ENCODE peak calls at places on chromosomes 4 and X, in seven cellular contexts. X is WTC11, V is HepG2, G is A549, Y is SK-N-SH, E is H1, J is GM12878. W is an unnamed sample.

GRCh38 chr4:150115851-150116250 is 37.6 kb downstream of the DCLK2 start:
- DNase-seq in J (no peak), E (no peak), G (no peak), V (no peak), X (no peak), Y (no peak), W (no peak)

GRCh38 chrX:153909024-153909979 is 4.8 kb downstream of the AVPR2 start:
- DNase-seq in E (no peak), Y (peak), V (peak), X (peak), J (no peak), G (no peak), W (peak)

GRCh38 chr4:93731448-93731847 is 97.1 kb upstream of the ATOH1 start:
- DNase-seq in J (no peak), V (no peak), Y (peak), E (no peak), G (no peak), X (no peak), W (no peak)

GRCh38 chrX:123357941-123358340 is 173.9 kb downstream of the GRIA3 start:
- DNase-seq in X (no peak), G (no peak), E (no peak), Y (no peak), V (no peak), J (peak), W (no peak)

GRCh38 chr4:152281822-152282221 is 254.1 kb downstream of the FBXW7 start:
- DNase-seq in G (no peak), E (no peak), X (no peak), Y (no peak), J (no peak), V (no peak), W (no peak)

GRCh38 chrX:136106920-136107534 is 40.3 kb upstream of the FHL1 start:
- DNase-seq in Y (no peak), G (no peak), J (no peak), E (no peak), X (no peak), V (no peak), W (peak)

GRCh38 chr4:101128473-101128872 is 218.9 kb downstream of the PPP3CA start:
- DNase-seq in X (no peak), E (no peak), Y (no peak), J (no peak), G (no peak), V (no peak), W (no peak)

GRCh38 chr4:134278675-134279074 is 77.1 kb upstream of the PABPC4L start:
- DNase-seq in G (no peak), E (no peak), X (no peak), J (no peak), V (no peak), Y (no peak), W (no peak)

GRCh38 chr4:55808187-55808586 is 11.4 kb upstream of the EXOC1L start:
- DNase-seq in X (no peak), J (no peak), Y (peak), V (no peak), E (no peak), G (no peak), W (no peak)

GRCh38 chr4:138199568-138200235 is 42.4 kb downstream of the SLC7A11 start:
- DNase-seq in V (peak), J (no peak), X (no peak), E (no peak), G (peak), Y (no peak), W (no peak)

GRCh38 chrX:109872021-109872730 is 130.7 kb upstream of the TMEM164 start:
- DNase-seq in G (no peak), E (no peak), V (peak), J (no peak), X (no peak), Y (no peak), W (no peak)

GRCh38 chrX:137999071-137999470 is 433.1 kb downstream of the ZIC3 start:
- DNase-seq in G (no peak), Y (no peak), V (no peak), E (no peak), J (no peak), X (no peak), W (no peak)

GRCh38 chrX:47991263-47992092 is 12.3 kb downstream of the ZNF182 start:
- DNase-seq in E (no peak), Y (no peak), V (no peak), J (no peak), X (no peak), G (no peak), W (no peak)

GRCh38 chrX:37603938-37604409 is 32.5 kb downstream of the LANCL3 start:
- DNase-seq in J (peak), V (no peak), G (no peak), X (no peak), Y (no peak), E (no peak), W (no peak)

GRCh38 chrX:153981771-153982533 is 9.4 kb downstream of the TMEM187 start:
- DNase-seq in E (no peak), Y (no peak), X (no peak), J (no peak), G (no peak), V (no peak), W (no peak)

GRCh38 chr4:89586864-89587263 is 250.1 kb downstream of the SNCA start:
- DNase-seq in G (peak), Y (no peak), X (no peak), J (no peak), E (no peak), V (no peak), W (no peak)

GRCh38 chr4:40621229-40621591 is 8.5 kb downstream of the RBM47 start:
- DNase-seq in J (peak), X (no peak), V (no peak), G (no peak), Y (no peak), E (no peak), W (no peak)

GRCh38 chr4:29717658-29718057 is 1002.5 kb upstream of the PCDH7 start:
- DNase-seq in Y (no peak), G (no peak), X (no peak), V (no peak), J (no peak), E (no peak), W (no peak)

GRCh38 chrX:72714471-72714916 is 388 bp upstream of the PHKA1 start:
- DNase-seq in E (peak), J (no peak), Y (peak), G (peak), X (peak), V (peak), W (no peak)

GRCh38 chr4:159504634-159505033 is 401.8 kb downstream of the RAPGEF2 start:
- DNase-seq in E (no peak), V (no peak), G (no peak), J (no peak), X (no peak), Y (no peak), W (no peak)

GRCh38 chr4:24411299-24411698 is 173.1 kb downstream of the DHX15 start:
- DNase-seq in G (no peak), X (no peak), J (no peak), V (no peak), Y (no peak), E (no peak), W (no peak)

GRCh38 chr4:2300431-2300861 is 38.5 kb upstream of the MXD4 start:
- DNase-seq in V (no peak), X (no peak), Y (no peak), G (no peak), J (no peak), E (no peak), W (no peak)

GRCh38 chr4:73608677-73609594 is 11.3 kb downstream of the RASSF6 start:
- DNase-seq in G (peak), V (peak), E (no peak), X (no peak), J (no peak), Y (no peak), W (no peak)

GRCh38 chr4:9703391-9703790 is 78.0 kb upstream of the DRD5 start:
- DNase-seq in G (peak), J (peak), E (peak), Y (peak), X (peak), V (peak), W (peak)

GRCh38 chrX:7168366-7168765 is 20.4 kb upstream of the PUDP start:
- DNase-seq in J (no peak), G (no peak), X (no peak), V (no peak), Y (no peak), E (no peak), W (no peak)

GRCh38 chrX:3262906-3263305 is 83.5 kb downstream of the MXRA5 start:
- DNase-seq in G (peak), Y (no peak), V (peak), E (no peak), X (no peak), J (no peak), W (no peak)

GRCh38 chrX:149010026-149010898 is 494.8 kb downstream of the IDS start:
- DNase-seq in V (no peak), E (no peak), G (no peak), J (no peak), X (no peak), Y (no peak), W (no peak)

GRCh38 chrX:50889582-50889981 is 21.0 kb upstream of the BMP15 start:
- DNase-seq in J (no peak), V (no peak), X (peak), E (peak), Y (no peak), G (no peak), W (no peak)

GRCh38 chr4:3776166-3777032 is 10.2 kb downstream of the ADRA2C start:
- DNase-seq in V (no peak), E (no peak), X (no peak), Y (no peak), J (no peak), G (no peak), W (no peak)

GRCh38 chr4:8281519-8282133 is 12.1 kb downstream of the HTRA3 start:
- DNase-seq in J (no peak), E (no peak), G (no peak), Y (no peak), V (no peak), X (no peak), W (no peak)

GRCh38 chr4:6986067-6986780 is 56.9 kb upstream of the TADA2B start:
- DNase-seq in E (no peak), X (no peak), Y (peak), J (no peak), V (no peak), G (peak), W (peak)
- TF ChIP-seq USF2 in E (no peak), X (no peak), Y (no peak), J (no peak), V (no peak), G (no peak), W (no peak)

GRCh38 chr4:139764192-139764591 is 98.6 kb downstream of the MGST2 start:
- DNase-seq in E (no peak), G (no peak), J (no peak), X (no peak), V (no peak), Y (peak), W (no peak)

GRCh38 chr4:139764686-139765085 is 99.1 kb downstream of the MGST2 start:
- DNase-seq in J (no peak), Y (no peak), G (no peak), V (no peak), E (no peak), X (no peak), W (no peak)

GRCh38 chr4:139763205-139763604 is 97.6 kb downstream of the MGST2 start:
- DNase-seq in G (no peak), Y (peak), E (no peak), X (no peak), J (no peak), V (no peak), W (no peak)

GRCh38 chr4:139762715-139763114 is 97.1 kb downstream of the MGST2 start:
- DNase-seq in Y (no peak), J (no peak), E (no peak), V (no peak), X (no peak), G (no peak), W (no peak)

GRCh38 chr4:139763668-139764067 is 98.0 kb downstream of the MGST2 start:
- DNase-seq in E (no peak), J (no peak), V (no peak), Y (peak), G (no peak), X (no peak), W (no peak)
- TF ChIP-seq MAX in E (no peak), J (no peak), V (no peak), Y (no peak), G (no peak), X (no peak), W (no peak)

DNA sequence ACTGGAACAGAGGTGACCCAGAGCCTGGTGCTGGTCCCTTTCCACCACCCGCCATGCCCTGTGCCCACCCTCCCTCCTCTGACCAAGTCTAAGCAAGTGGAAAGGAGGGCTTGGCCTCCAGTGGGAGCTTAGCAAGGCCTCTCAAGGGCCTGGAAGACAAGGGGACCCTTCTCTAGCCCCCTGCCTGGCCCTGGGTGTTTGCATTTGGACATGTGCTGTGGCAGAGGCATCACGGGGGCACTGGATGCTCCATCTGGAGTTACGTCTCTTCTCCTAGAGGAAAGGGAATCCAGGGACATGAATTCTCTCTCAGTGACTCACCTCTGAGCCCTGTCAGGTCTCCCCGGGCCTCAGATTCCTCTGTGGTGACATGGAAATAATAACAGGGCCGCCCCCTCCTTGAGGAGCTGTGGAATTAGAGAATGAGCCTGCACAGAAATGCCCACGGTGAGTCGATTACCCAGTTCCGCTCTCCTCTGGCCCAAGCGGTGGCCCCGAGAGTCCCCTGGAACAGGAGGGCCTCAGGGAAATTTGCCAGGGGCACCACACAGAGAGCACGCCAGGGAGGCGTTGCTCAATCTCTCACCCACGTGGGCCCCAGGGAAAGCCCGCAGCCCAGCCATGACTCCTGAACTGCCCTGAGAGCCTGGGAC is 189.7 kb downstream of the BCOR start:
- DNase-seq in V (peak), X (no peak), J (no peak), E (no peak), Y (peak), G (peak), W (no peak)
- TF ChIP-seq USF2 in V (no peak), X (no peak), J (no peak), E (no peak), Y (no peak), G (peak), W (no peak)

GRCh38 chr4:110005461-110006056 is 92.9 kb downstream of the EGF start:
- DNase-seq in V (peak), Y (peak), X (no peak), E (no peak), J (peak), G (peak), W (peak)
- TF ChIP-seq MAX in V (no peak), Y (no peak), X (no peak), E (no peak), J (no peak), G (no peak), W (no peak)

DNA sequence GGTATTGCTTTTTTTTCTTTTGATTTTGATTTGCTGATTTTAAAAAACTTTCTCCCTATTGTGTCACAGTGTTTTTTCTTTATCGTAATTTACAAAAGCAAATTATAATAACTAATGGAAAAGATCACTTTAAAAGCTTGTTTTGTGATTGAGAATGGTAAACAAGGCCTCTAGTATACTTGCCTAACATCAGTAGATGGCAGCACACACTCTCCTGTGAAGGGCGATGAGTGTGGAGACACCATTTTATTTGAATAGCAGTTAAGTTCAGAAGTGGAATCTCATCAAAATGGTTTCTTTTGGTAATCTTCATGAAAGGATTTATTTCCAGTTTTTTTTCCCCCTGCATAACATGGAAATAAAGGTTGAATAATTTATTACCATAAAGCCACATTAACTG is 72.3 kb downstream of the PAK3 start:
- DNase-seq in J (no peak), E (no peak), Y (peak), V (peak), X (peak), G (peak), W (peak)
- TF ChIP-seq USF2 in J (no peak), E (no peak), Y (no peak), V (no peak), X (no peak), G (no peak), W (no peak)

GRCh38 chr4:127832585-127832984 is 48.1 kb upstream of the PLK4 start:
- DNase-seq in X (no peak), Y (no peak), E (no peak), J (peak), G (no peak), V (no peak), W (no peak)
- TF ChIP-seq MAX in X (no peak), Y (no peak), E (no peak), J (no peak), G (no peak), V (no peak), W (no peak)

DNA sequence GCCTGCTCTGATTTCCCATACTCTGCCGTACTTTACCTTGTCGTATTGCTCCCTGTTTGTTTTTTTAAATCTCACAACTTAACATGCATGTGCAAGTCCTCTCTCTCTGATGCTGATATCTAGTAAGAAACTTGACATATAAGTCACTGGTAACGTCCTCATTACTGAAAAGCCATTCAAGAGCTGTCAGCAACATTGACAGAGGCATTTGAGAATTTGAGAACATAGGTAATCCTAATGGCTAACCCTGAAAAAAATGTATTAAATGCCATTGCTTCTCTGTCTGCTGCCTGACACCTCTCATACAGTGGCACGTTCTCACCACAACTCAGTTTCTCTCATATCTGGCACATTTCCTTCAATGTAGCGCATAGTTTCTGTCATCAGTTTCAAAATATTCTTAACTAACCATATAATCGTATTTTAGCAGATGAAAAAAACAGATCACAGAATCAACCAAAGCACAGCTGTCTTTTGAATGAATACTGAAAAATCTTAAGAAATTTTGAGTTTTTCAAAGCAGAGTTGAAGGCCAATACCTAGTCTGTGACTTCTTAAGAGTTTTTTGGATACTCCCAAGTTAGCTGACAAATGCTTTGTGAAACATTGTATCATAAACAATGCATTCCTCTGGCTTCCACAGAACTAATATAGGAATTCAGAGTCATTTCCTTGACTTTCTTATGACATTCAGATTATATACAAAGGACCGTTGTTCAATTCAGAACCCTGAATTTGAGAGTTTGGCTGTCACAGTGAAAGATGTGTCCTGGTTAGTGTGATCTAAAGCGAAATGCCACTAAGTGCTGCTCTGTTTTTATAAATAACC is 996.4 kb downstream of the C4orf33 start:
- DNase-seq in V (no peak), G (no peak), Y (no peak), J (no peak), X (no peak), E (no peak), W (no peak)
- TF ChIP-seq USF2 in V (no peak), G (no peak), Y (no peak), J (no peak), X (no peak), E (no peak), W (no peak)

GRCh38 chr4:6576512-6576911 is 1.5 kb downstream of the MAN2B2 start:
- DNase-seq in G (no peak), V (no peak), J (no peak), Y (no peak), E (no peak), X (no peak), W (no peak)

GRCh38 chr4:6574747-6575502 is at the start of gene MAN2B2:
- DNase-seq in Y (peak), E (peak), X (peak), V (peak), G (peak), J (peak), W (peak)

GRCh38 chr4:6576932-6577331 is 1.9 kb downstream of the MAN2B2 start:
- DNase-seq in E (no peak), X (no peak), Y (no peak), J (no peak), G (no peak), V (no peak), W (no peak)

GRCh38 chr4:6573986-6574746 is 823 bp upstream of the MAN2B2 start:
- DNase-seq in G (no peak), Y (no peak), E (no peak), V (no peak), J (no peak), X (no peak), W (no peak)

GRCh38 chr4:6575503-6576240 is 683 bp downstream of the MAN2B2 start:
- DNase-seq in Y (no peak), E (no peak), G (no peak), J (no peak), V (no peak), X (no peak), W (peak)
- TF ChIP-seq MAX in Y (no peak), E (no peak), G (no peak), J (no peak), V (no peak), X (no peak), W (no peak)

GRCh38 chrX:43552166-43552565 is 103.9 kb upstream of the MAOA start:
- DNase-seq in J (no peak), E (no peak), V (peak), G (peak), X (no peak), Y (no peak), W (no peak)
- TF ChIP-seq USF2 in J (no peak), E (no peak), V (no peak), G (no peak), X (no peak), Y (no peak), W (no peak)

GRCh38 chrX:101657495-101657894 is 2.2 kb downstream of the ARMCX2 start:
- DNase-seq in X (no peak), J (no peak), Y (no peak), G (no peak), E (no peak), V (no peak), W (no peak)
- TF ChIP-seq MAX in X (no peak), J (no peak), Y (no peak), G (no peak), E (no peak), V (no peak), W (no peak)

W was measured in K562.